ENCODE peak calls at places on chromosome 4, in four cellular contexts. A is naive thymus-derived CD4-positive, alpha-beta T cell; E is CD8-positive, alpha-beta T cell; P is tibial nerve. K is an unnamed sample. For H3K9me3, the result is how much of the 10 kb centered on the place peaks cover.

GRCh38 chr4:4395849-4396627 is 9.1 kb downstream of the NSG1 start:
- DNase-seq in E (no peak), P (no peak), A (no peak), K (no peak)

GRCh38 chr4:101835121-101835904 is 44.8 kb downstream of the BANK1 start:
- DNase-seq in P (peak), E (no peak), A (no peak), K (no peak)

GRCh38 chr4:111806331-111806730 is 338.9 kb upstream of the FAM241A start:
- DNase-seq in P (no peak), E (no peak), A (no peak), K (no peak)

GRCh38 chr4:147773261-147774184 is 41.6 kb downstream of the ARHGAP10 start:
- DNase-seq in P (no peak), E (no peak), A (no peak), K (no peak)

GRCh38 chr4:185566425-185566824 is 31.1 kb upstream of the PDLIM3 start:
- DNase-seq in E (no peak), A (no peak), P (no peak), K (no peak)

GRCh38 chr4:69707807-69708206 is 52.6 kb downstream of the SULT1B1 start:
- DNase-seq in E (no peak), A (no peak), P (no peak), K (no peak)

GRCh38 chr4:3201718-3202702 is 46.9 kb upstream of the MSANTD1 start:
- DNase-seq in E (peak), P (no peak), A (peak), K (no peak)

GRCh38 chr4:8940792-8941491 is 69.3 kb upstream of the HMX1 start:
- DNase-seq in E (no peak), A (no peak), P (no peak), K (no peak)

GRCh38 chr4:18454349-18454748 is 432.8 kb upstream of the LCORL start:
- DNase-seq in P (no peak), A (no peak), E (no peak), K (no peak)

GRCh38 chr4:17085416-17085815 is 187.0 kb upstream of the LDB2 start:
- DNase-seq in P (no peak), A (no peak), E (no peak), K (no peak)

GRCh38 chr4:71860643-71861042 is 76.8 kb upstream of the GC start:
- DNase-seq in E (no peak), P (no peak), A (no peak), K (no peak)

GRCh38 chr4:71857713-71858451 is 74.0 kb upstream of the GC start:
- DNase-seq in P (no peak), A (no peak), E (no peak), K (no peak)

GRCh38 chr4:71855944-71856343 is 72.1 kb upstream of the GC start:
- DNase-seq in P (no peak), E (no peak), A (no peak), K (no peak)
- H3K9me3 ChIP-seq in P (under half), E (under half), A (under half), K (under half)

GRCh38 chr4:128440923-128441322 is 153.3 kb upstream of the PGRMC2 start:
- DNase-seq in P (no peak), A (no peak), E (no peak), K (no peak)
- H3K9me3 ChIP-seq in P (under half), A (under half), E (under half), K (under half)

GRCh38 chr4:149404143-149404542 is 411.5 kb downstream of the IQCM start:
- DNase-seq in A (no peak), P (no peak), E (no peak), K (no peak)

GRCh38 chr4:149409186-149410056 is 406.2 kb downstream of the IQCM start:
- DNase-seq in A (no peak), E (no peak), P (no peak), K (peak)
- H3K9me3 ChIP-seq in A (under half), E (under half), P (under half), K (under half)

GRCh38 chr4:14582658-14583057 is 419.6 kb upstream of the CPEB2 start:
- DNase-seq in P (no peak), E (no peak), A (no peak), K (no peak)
- H3K9me3 ChIP-seq in P (under half), E (under half), A (under half), K (under half)

DNA sequence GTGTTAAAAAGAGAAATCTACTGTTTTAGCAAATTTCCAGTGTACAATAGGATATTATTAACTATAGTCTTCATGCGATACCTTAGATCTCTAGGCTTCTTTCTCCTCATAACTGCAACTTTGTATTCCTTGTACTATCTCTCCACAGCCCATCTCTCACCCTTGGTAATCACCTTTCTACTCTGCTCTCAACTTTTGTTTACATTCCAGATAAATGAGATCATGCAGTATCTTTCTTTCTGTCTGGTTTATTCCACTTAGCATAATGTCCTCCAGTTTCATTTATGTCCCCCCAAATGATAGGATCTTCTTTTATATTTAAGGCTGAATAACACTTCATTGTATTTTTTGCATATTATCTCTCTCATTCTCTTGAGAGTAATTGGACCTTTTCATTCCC is 165.5 kb downstream of the HS3ST1 start:
- DNase-seq in E (no peak), A (no peak), P (no peak), K (no peak)
- H3K9me3 ChIP-seq in E (under half), A (under half), P (under half), K (under half)

GRCh38 chr4:55931833-55932232 is 16.9 kb upstream of the CEP135 start:
- DNase-seq in E (no peak), A (no peak), P (no peak), K (no peak)
- H3K9me3 ChIP-seq in E (under half), A (under half), P (under half), K (under half)

DNA sequence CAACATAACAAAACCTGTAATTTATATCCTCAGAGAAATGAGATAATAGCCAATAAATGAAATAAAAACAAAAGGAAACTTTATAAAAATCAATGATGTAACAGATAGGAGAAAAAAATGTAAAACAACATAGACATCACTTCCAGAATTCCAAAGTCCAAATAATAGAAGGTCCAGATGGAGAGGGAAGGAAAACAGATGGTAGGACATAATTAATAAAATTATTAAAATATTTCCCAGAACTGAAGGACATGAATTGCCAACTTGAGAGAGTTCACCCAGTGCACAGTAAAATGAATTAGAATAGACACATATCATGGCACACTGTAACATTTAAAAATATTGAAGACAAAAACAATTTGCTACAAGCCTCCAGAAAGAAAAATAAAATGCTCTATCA is 226.6 kb downstream of the FSTL5 start:
- DNase-seq in A (no peak), P (no peak), E (no peak), K (no peak)
- H3K9me3 ChIP-seq in A (under half), P (under half), E (under half), K (under half)

GRCh38 chr4:95929448-95930064 is 89.7 kb downstream of the PDHA2 start:
- DNase-seq in E (no peak), P (no peak), A (no peak), K (no peak)
- H3K9me3 ChIP-seq in E (under half), P (under half), A (under half), K (under half)

K was measured in tibial artery.